ENCODE peak calls at places on chromosomes 3 and 15, in six cellular contexts. N, V, O, E, A and C are unnamed samples.
A peak's percentile ranks its signal among the peaks of the same experiment; 100 is the strongest.

GRCh38 chr3:197494366-197495058 is 61.3 kb downstream of the BDH1 start:
- DNase-seq in N (no peak), V (no peak), O (no peak), E (no peak), A (no peak), C (no peak)

GRCh38 chr15:29124581-29125381 is 144.8 kb downstream of the NSMCE3 start:
- DNase-seq in N (no peak), V (peak; percentile 75), O (peak; percentile 43), E (no peak), A (no peak), C (no peak)

GRCh38 chr15:93037341-93038063 is 51.5 kb downstream of the RGMA start:
- DNase-seq in N (no peak), V (peak; percentile 65), O (peak; percentile 12), E (no peak), A (peak; percentile 20), C (no peak)

GRCh38 chr3:27319847-27320526 is 49.2 kb downstream of the NEK10 start:
- DNase-seq in N (no peak), V (no peak), O (no peak), E (peak; percentile 16), A (no peak), C (no peak)

GRCh38 chr3:9688961-9689360 is 14.7 kb upstream of the CPNE9 start:
- DNase-seq in N (no peak), V (no peak), O (no peak), E (no peak), A (no peak), C (no peak)

GRCh38 chr3:128133273-128133883 is 9.8 kb upstream of the RUVBL1 start:
- DNase-seq in N (peak; percentile 55), V (peak; percentile 86), O (peak; percentile 54), E (peak; percentile 25), A (peak; percentile 72), C (no peak)

GRCh38 chr3:30203301-30203700 is 403.1 kb upstream of the TGFBR2 start:
- DNase-seq in N (no peak), V (no peak), O (peak; percentile 57), E (no peak), A (no peak), C (no peak)

GRCh38 chr15:40841741-40842140 is 2.1 kb upstream of the SPINT1 start:
- DNase-seq in N (no peak), V (no peak), O (no peak), E (no peak), A (no peak), C (no peak)

GRCh38 chr3:134342269-134342668 is 32.0 kb downstream of the AMOTL2 start:
- DNase-seq in N (no peak), V (peak; percentile 31), O (no peak), E (no peak), A (no peak), C (no peak)

GRCh38 chr3:196985954-196986885 is 17.6 kb upstream of the PIGZ start:
- DNase-seq in N (no peak), V (no peak), O (no peak), E (no peak), A (no peak), C (no peak)

GRCh38 chr3:116005404-116005803 is 382.1 kb downstream of the GAP43 start:
- DNase-seq in N (no peak), V (peak; percentile 73), O (peak; percentile 94), E (peak; percentile 19), A (no peak), C (peak; percentile 29)

GRCh38 chr3:102630531-102630930 is 195.7 kb downstream of the ZPLD1 start:
- DNase-seq in N (no peak), V (no peak), O (no peak), E (no peak), A (no peak), C (no peak)

GRCh38 chr3:10703875-10704274 is 112.2 kb upstream of the SLC6A11 start:
- DNase-seq in N (peak; percentile 30), V (peak; percentile 89), O (peak; percentile 34), E (no peak), A (peak; percentile 70), C (no peak)

GRCh38 chr15:70323111-70323851 is 225.6 kb upstream of the TLE3 start:
- DNase-seq in N (no peak), V (peak; percentile 67), O (peak; percentile 43), E (no peak), A (no peak), C (no peak)